ENCODE peak calls at places on chromosomes 6 and 20, in eight cellular contexts. A is fibroblast of mammary gland; S is posterior cingulate gyrus; U is KG1; K is GM12878; V is NCI-H774; E is activated T-cell treated with anti-CD3 and anti-CD28 coated beads, Interleukin-2, amount 50 U/mL, for 72 hours; Y is Calu3. Q is an unnamed sample.

GRCh38 chr20:17694767-17695166 is 5.0 kb upstream of the BANF2 start:
- DNase-seq in V (no peak), S (no peak), Y (no peak), U (no peak), E (no peak), K (no peak), A (no peak), Q (no peak)

GRCh38 chr6:160733045-160733646 is 31.1 kb downstream of the PLG start:
- DNase-seq in K (no peak), S (peak), V (peak), E (peak), Y (peak), U (peak), A (peak), Q (peak)

GRCh38 chr6:129510930-129511329 is 199.0 kb downstream of the ARHGAP18 start:
- DNase-seq in U (no peak), V (no peak), K (no peak), Y (no peak), S (no peak), E (no peak), A (peak), Q (no peak)

GRCh38 chr6:10690651-10691445 is 3.6 kb downstream of the C6orf52 start:
- DNase-seq in E (no peak), A (no peak), V (peak), U (no peak), K (no peak), S (no peak), Y (no peak), Q (no peak)

GRCh38 chr6:155782320-155782730 is 326.7 kb upstream of the NOX3 start:
- DNase-seq in V (no peak), A (peak), Y (peak), K (no peak), E (no peak), S (no peak), U (no peak), Q (peak)

GRCh38 chr6:56072856-56073255 is 174.5 kb downstream of the COL21A1 start:
- DNase-seq in A (peak), K (no peak), E (no peak), U (no peak), S (no peak), V (no peak), Y (no peak), Q (no peak)

GRCh38 chr20:46176744-46177378 is 58.7 kb downstream of the CD40 start:
- DNase-seq in A (no peak), U (no peak), K (no peak), V (no peak), E (no peak), S (no peak), Y (no peak), Q (no peak)

GRCh38 chr20:57399587-57400261 is 8.5 kb downstream of the RBM38 start:
- DNase-seq in Y (no peak), U (no peak), A (no peak), S (no peak), V (no peak), E (peak), K (peak), Q (no peak)

GRCh38 chr6:25181923-25182322 is 97.3 kb upstream of the CARMIL1 start:
- DNase-seq in A (peak), Y (peak), V (no peak), S (no peak), U (no peak), K (no peak), E (no peak), Q (no peak)

GRCh38 chr20:61218886-61219480 is 33.1 kb upstream of the CDH4 start:
- DNase-seq in U (no peak), Y (no peak), S (no peak), E (no peak), V (no peak), K (no peak), A (peak), Q (no peak)

GRCh38 chr6:163776549-163777378 is 362.2 kb downstream of the QKI start:
- DNase-seq in Y (no peak), A (no peak), S (no peak), V (no peak), U (no peak), K (no peak), E (no peak), Q (no peak)

GRCh38 chr20:12970372-12970821 is 38.4 kb upstream of the SPTLC3 start:
- DNase-seq in A (peak), V (no peak), S (no peak), E (peak), Y (peak), K (no peak), U (no peak), Q (no peak)

GRCh38 chr20:15011631-15012030 is 674.2 kb upstream of the FLRT3 start:
- DNase-seq in S (no peak), V (no peak), Y (no peak), A (no peak), U (no peak), E (no peak), K (no peak), Q (no peak)

GRCh38 chr20:15708984-15709598 is 864.2 kb downstream of the KIF16B start:
- DNase-seq in S (peak), V (no peak), E (peak), A (peak), Y (peak), U (peak), K (no peak), Q (no peak)

GRCh38 chr6:36977470-36977941 is 8.5 kb downstream of the MTCH1 start:
- DNase-seq in Y (no peak), V (no peak), E (no peak), A (peak), K (no peak), S (no peak), U (no peak), Q (no peak)

GRCh38 chr6:147106759-147107401 is 97.3 kb upstream of the STXBP5 start:
- DNase-seq in S (no peak), K (no peak), Y (no peak), U (no peak), V (no peak), A (peak), E (no peak), Q (peak)

GRCh38 chr6:31836036-31836675 is 8.6 kb downstream of the HSPA1B start:
- DNase-seq in A (no peak), E (no peak), V (no peak), K (no peak), Y (no peak), S (no peak), U (no peak), Q (no peak)

GRCh38 chr6:152170702-152171667 is 363.5 kb downstream of the ESR1 start:
- DNase-seq in E (peak), K (peak), S (no peak), Y (no peak), U (no peak), A (no peak), V (no peak), Q (no peak)

GRCh38 chr6:102114402-102114801 is 720.9 kb downstream of the GRIK2 start:
- DNase-seq in Y (no peak), K (no peak), E (no peak), V (no peak), S (no peak), U (no peak), A (no peak), Q (no peak)

GRCh38 chr6:99241905-99242534 is 107.5 kb downstream of the FAXC start:
- DNase-seq in V (peak), Y (peak), A (peak), E (no peak), S (peak), K (no peak), U (no peak), Q (no peak)

GRCh38 chr20:63850689-63851547 is 10.4 kb upstream of the ABHD16B start:
- DNase-seq in V (no peak), S (no peak), K (peak), A (no peak), U (no peak), E (peak), Y (no peak), Q (no peak)

GRCh38 chr6:41713161-41713649 is 22.2 kb downstream of the TFEB start:
- DNase-seq in K (no peak), Y (peak), U (no peak), A (no peak), S (peak), V (peak), E (no peak), Q (peak)

GRCh38 chr20:41276317-41276751 is 41.2 kb downstream of the ZHX3 start:
- DNase-seq in A (peak), E (no peak), Y (no peak), U (no peak), K (no peak), S (peak), V (no peak), Q (no peak)

GRCh38 chr6:156777866-156778614 is 862 bp downstream of the ARID1B start:
- DNase-seq in E (peak), Y (peak), U (peak), V (peak), K (no peak), A (peak), S (peak), Q (peak)

GRCh38 chr6:83097204-83097603 is 29.7 kb downstream of the DOP1A start:
- DNase-seq in U (no peak), S (no peak), A (no peak), Y (no peak), K (no peak), E (no peak), V (no peak), Q (no peak)

GRCh38 chr20:33947709-33948295 is 45.9 kb upstream of the RALY start:
- DNase-seq in V (no peak), E (peak), A (peak), K (peak), Y (peak), S (no peak), U (no peak), Q (no peak)

GRCh38 chr6:70371454-70372105 is 41.7 kb upstream of the FAM135A start:
- DNase-seq in Y (no peak), S (no peak), V (peak), K (no peak), E (no peak), U (peak), A (peak), Q (no peak)

GRCh38 chr6:25404693-25405169 is 125.6 kb downstream of the CARMIL1 start:
- DNase-seq in S (peak), V (no peak), Y (peak), E (peak), K (peak), A (no peak), U (peak), Q (no peak)

GRCh38 chr20:50446351-50447101 is 63.7 kb upstream of the PTPN1 start:
- DNase-seq in V (no peak), A (no peak), E (no peak), Y (no peak), K (no peak), U (no peak), S (no peak), Q (no peak)

GRCh38 chr6:151680846-151681425 is 126.5 kb upstream of the ESR1 start:
- DNase-seq in K (no peak), Y (no peak), S (no peak), E (no peak), A (no peak), V (no peak), U (no peak), Q (no peak)

Q was measured in MG63.